ENCODE peak calls at places on chromosomes 6 and 20, in ten cellular contexts. One of them, this sample, is unnamed.

GRCh38 chr6:90347411-90347841 is 50.8 kb upstream of the BACH2 start:
- DNase-seq in IMR-90: no peak
- DNase-seq in GM12878: no peak
- DNase-seq in A549: no peak
- DNase-seq in NB4: peak; percentile 5
- DNase-seq in esophagus squamous epithelium: no peak
- DNase-seq in ovary: no peak
- DNase-seq in H54: no peak
- DNase-seq in right lobe of liver: no peak
- DNase-seq in Peyer's patch: no peak
- DNase-seq in this sample: no peak

GRCh38 chr6:17015144-17015543 is 86.7 kb upstream of the STMND1 start:
- DNase-seq in IMR-90: peak; percentile 89
- DNase-seq in GM12878: peak; percentile 13
- DNase-seq in A549: no peak
- DNase-seq in NB4: peak; percentile 10
- DNase-seq in esophagus squamous epithelium: no peak
- DNase-seq in ovary: no peak
- DNase-seq in H54: peak; percentile 33
- DNase-seq in right lobe of liver: no peak
- DNase-seq in Peyer's patch: no peak
- DNase-seq in this sample: no peak

GRCh38 chr20:48898210-48898609 is 23.3 kb upstream of the ARFGEF2 start:
- DNase-seq in IMR-90: peak; percentile 67
- DNase-seq in GM12878: no peak
- DNase-seq in A549: no peak
- DNase-seq in NB4: no peak
- DNase-seq in esophagus squamous epithelium: no peak
- DNase-seq in ovary: no peak
- DNase-seq in H54: no peak
- DNase-seq in right lobe of liver: no peak
- DNase-seq in Peyer's patch: no peak
- DNase-seq in this sample: no peak

GRCh38 chr20:568097-568864 is 24.7 kb upstream of the CSNK2A1 start:
- DNase-seq in IMR-90: no peak
- DNase-seq in GM12878: no peak
- DNase-seq in A549: no peak
- DNase-seq in NB4: no peak
- DNase-seq in esophagus squamous epithelium: no peak
- DNase-seq in ovary: no peak
- DNase-seq in H54: no peak
- DNase-seq in right lobe of liver: no peak
- DNase-seq in Peyer's patch: peak; percentile 27
- DNase-seq in this sample: no peak

GRCh38 chr6:166005846-166006592 is 161.6 kb downstream of the TBXT start:
- DNase-seq in IMR-90: peak; percentile 94
- DNase-seq in GM12878: no peak
- DNase-seq in A549: peak; percentile 67
- DNase-seq in NB4: no peak
- DNase-seq in esophagus squamous epithelium: no peak
- DNase-seq in ovary: peak; percentile 93
- DNase-seq in H54: no peak
- DNase-seq in right lobe of liver: no peak
- DNase-seq in Peyer's patch: peak; percentile 60
- DNase-seq in this sample: no peak

GRCh38 chr6:162922816-162923215 is 195.0 kb downstream of the PACRG start:
- DNase-seq in IMR-90: no peak
- DNase-seq in GM12878: no peak
- DNase-seq in A549: no peak
- DNase-seq in NB4: no peak
- DNase-seq in esophagus squamous epithelium: no peak
- DNase-seq in ovary: no peak
- DNase-seq in H54: no peak
- DNase-seq in right lobe of liver: no peak
- DNase-seq in Peyer's patch: no peak
- DNase-seq in this sample: no peak

GRCh38 chr20:36132802-36133211 is 21.7 kb upstream of the EPB41L1 start:
- DNase-seq in IMR-90: no peak
- DNase-seq in GM12878: no peak
- DNase-seq in A549: no peak
- DNase-seq in NB4: no peak
- DNase-seq in esophagus squamous epithelium: no peak
- DNase-seq in ovary: no peak
- DNase-seq in H54: no peak
- DNase-seq in right lobe of liver: no peak
- DNase-seq in Peyer's patch: no peak
- DNase-seq in this sample: no peak

GRCh38 chr6:29737707-29738630 is 14.7 kb downstream of the HLA-F start:
- DNase-seq in IMR-90: peak; percentile 66
- DNase-seq in GM12878: no peak
- DNase-seq in A549: no peak
- DNase-seq in NB4: peak; percentile 60
- DNase-seq in esophagus squamous epithelium: no peak
- DNase-seq in ovary: peak; percentile 53
- DNase-seq in H54: no peak
- DNase-seq in right lobe of liver: peak; percentile 75
- DNase-seq in Peyer's patch: peak; percentile 87
- DNase-seq in this sample: peak; percentile 74

GRCh38 chr20:38128691-38129090 is 36.4 kb downstream of the TGM2 start:
- DNase-seq in IMR-90: no peak
- DNase-seq in GM12878: no peak
- DNase-seq in A549: no peak
- DNase-seq in NB4: no peak
- DNase-seq in esophagus squamous epithelium: no peak
- DNase-seq in ovary: no peak
- DNase-seq in H54: no peak
- DNase-seq in right lobe of liver: no peak
- DNase-seq in Peyer's patch: peak; percentile 42
- DNase-seq in this sample: no peak

GRCh38 chr20:38131588-38132121 is 33.4 kb downstream of the TGM2 start:
- DNase-seq in IMR-90: no peak
- DNase-seq in GM12878: no peak
- DNase-seq in A549: no peak
- DNase-seq in NB4: peak; percentile 24
- DNase-seq in esophagus squamous epithelium: no peak
- DNase-seq in ovary: no peak
- DNase-seq in H54: no peak
- DNase-seq in right lobe of liver: no peak
- DNase-seq in Peyer's patch: no peak
- DNase-seq in this sample: no peak

GRCh38 chr20:38130687-38131587 is 34.1 kb downstream of the TGM2 start:
- DNase-seq in IMR-90: no peak
- DNase-seq in GM12878: no peak
- DNase-seq in A549: no peak
- DNase-seq in NB4: no peak
- DNase-seq in esophagus squamous epithelium: no peak
- DNase-seq in ovary: no peak
- DNase-seq in H54: no peak
- DNase-seq in right lobe of liver: no peak
- DNase-seq in Peyer's patch: no peak
- DNase-seq in this sample: no peak

GRCh38 chr20:38129248-38129865 is 35.7 kb downstream of the TGM2 start:
- DNase-seq in IMR-90: no peak
- DNase-seq in GM12878: no peak
- DNase-seq in A549: no peak
- DNase-seq in NB4: no peak
- DNase-seq in esophagus squamous epithelium: no peak
- DNase-seq in ovary: no peak
- DNase-seq in H54: no peak
- DNase-seq in right lobe of liver: no peak
- DNase-seq in Peyer's patch: peak; percentile 34
- DNase-seq in this sample: no peak

GRCh38 chr20:38129893-38130609 is 35.0 kb downstream of the TGM2 start:
- DNase-seq in IMR-90: no peak
- DNase-seq in GM12878: no peak
- DNase-seq in A549: no peak
- DNase-seq in NB4: no peak
- DNase-seq in esophagus squamous epithelium: no peak
- DNase-seq in ovary: no peak
- DNase-seq in H54: no peak
- DNase-seq in right lobe of liver: no peak
- DNase-seq in Peyer's patch: peak; percentile 18
- DNase-seq in this sample: no peak
- TF ChIP-seq POLR2A in IMR-90: no peak
- TF ChIP-seq POLR2A in GM12878: no peak
- TF ChIP-seq POLR2A in A549: no peak
- TF ChIP-seq POLR2A in NB4: no peak
- TF ChIP-seq POLR2A in esophagus squamous epithelium: no peak
- TF ChIP-seq POLR2A in ovary: no peak
- TF ChIP-seq POLR2A in H54: no peak
- TF ChIP-seq POLR2A in right lobe of liver: peak; percentile 1
- TF ChIP-seq POLR2A in Peyer's patch: no peak
- TF ChIP-seq POLR2A in this sample: no peak

GRCh38 chr6:4265740-4266139 is 130.4 kb upstream of the ECI2 start:
- DNase-seq in IMR-90: no peak
- DNase-seq in GM12878: no peak
- DNase-seq in A549: no peak
- DNase-seq in NB4: no peak
- DNase-seq in esophagus squamous epithelium: no peak
- DNase-seq in ovary: no peak
- DNase-seq in H54: no peak
- DNase-seq in right lobe of liver: no peak
- DNase-seq in Peyer's patch: no peak
- DNase-seq in this sample: no peak

GRCh38 chr6:4270799-4271198 is 135.4 kb upstream of the ECI2 start:
- DNase-seq in IMR-90: peak; percentile 68
- DNase-seq in GM12878: no peak
- DNase-seq in A549: no peak
- DNase-seq in NB4: no peak
- DNase-seq in esophagus squamous epithelium: no peak
- DNase-seq in ovary: no peak
- DNase-seq in H54: no peak
- DNase-seq in right lobe of liver: no peak
- DNase-seq in Peyer's patch: no peak
- DNase-seq in this sample: no peak

GRCh38 chr6:4271761-4272505 is 136.6 kb upstream of the ECI2 start:
- DNase-seq in IMR-90: no peak
- DNase-seq in GM12878: no peak
- DNase-seq in A549: no peak
- DNase-seq in NB4: no peak
- DNase-seq in esophagus squamous epithelium: no peak
- DNase-seq in ovary: no peak
- DNase-seq in H54: no peak
- DNase-seq in right lobe of liver: no peak
- DNase-seq in Peyer's patch: no peak
- DNase-seq in this sample: no peak

GRCh38 chr6:4270001-4270400 is 134.6 kb upstream of the ECI2 start:
- DNase-seq in IMR-90: no peak
- DNase-seq in GM12878: no peak
- DNase-seq in A549: no peak
- DNase-seq in NB4: no peak
- DNase-seq in esophagus squamous epithelium: no peak
- DNase-seq in ovary: no peak
- DNase-seq in H54: no peak
- DNase-seq in right lobe of liver: no peak
- DNase-seq in Peyer's patch: no peak
- DNase-seq in this sample: no peak

GRCh38 chr6:4268171-4268570 is 132.8 kb upstream of the ECI2 start:
- DNase-seq in IMR-90: no peak
- DNase-seq in GM12878: no peak
- DNase-seq in A549: no peak
- DNase-seq in NB4: no peak
- DNase-seq in esophagus squamous epithelium: no peak
- DNase-seq in ovary: no peak
- DNase-seq in H54: no peak
- DNase-seq in right lobe of liver: no peak
- DNase-seq in Peyer's patch: no peak
- DNase-seq in this sample: no peak
- TF ChIP-seq POLR2A in IMR-90: no peak
- TF ChIP-seq POLR2A in GM12878: no peak
- TF ChIP-seq POLR2A in A549: no peak
- TF ChIP-seq POLR2A in NB4: no peak
- TF ChIP-seq POLR2A in esophagus squamous epithelium: no peak
- TF ChIP-seq POLR2A in ovary: no peak
- TF ChIP-seq POLR2A in H54: no peak
- TF ChIP-seq POLR2A in right lobe of liver: no peak
- TF ChIP-seq POLR2A in Peyer's patch: no peak
- TF ChIP-seq POLR2A in this sample: no peak

DNA sequence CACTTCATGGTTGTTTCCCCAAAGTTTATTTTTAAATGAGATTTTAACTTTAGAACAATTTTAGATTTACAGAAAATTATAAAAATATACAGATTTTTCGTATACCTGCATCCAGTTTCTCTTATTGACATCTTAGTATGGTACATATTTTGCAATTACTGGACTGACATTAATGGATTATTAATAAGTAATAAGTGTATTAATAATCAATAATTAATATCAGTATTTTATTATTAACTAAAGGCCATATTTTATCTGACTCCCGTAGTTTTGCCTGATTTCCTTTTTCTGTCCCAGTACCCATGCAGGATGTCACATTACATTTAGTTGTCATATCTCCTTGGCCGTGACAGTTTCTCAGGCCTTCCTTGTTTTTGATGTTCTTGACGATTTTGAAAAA is 307.0 kb downstream of the C6orf118 start:
- DNase-seq in IMR-90: no peak
- DNase-seq in GM12878: no peak
- DNase-seq in A549: no peak
- DNase-seq in NB4: no peak
- DNase-seq in esophagus squamous epithelium: no peak
- DNase-seq in ovary: no peak
- DNase-seq in H54: no peak
- DNase-seq in right lobe of liver: no peak
- DNase-seq in Peyer's patch: no peak
- DNase-seq in this sample: no peak
- TF ChIP-seq POLR2A in IMR-90: no peak
- TF ChIP-seq POLR2A in GM12878: no peak
- TF ChIP-seq POLR2A in A549: no peak
- TF ChIP-seq POLR2A in NB4: no peak
- TF ChIP-seq POLR2A in esophagus squamous epithelium: no peak
- TF ChIP-seq POLR2A in ovary: no peak
- TF ChIP-seq POLR2A in H54: no peak
- TF ChIP-seq POLR2A in right lobe of liver: no peak
- TF ChIP-seq POLR2A in Peyer's patch: no peak
- TF ChIP-seq POLR2A in this sample: no peak

GRCh38 chr6:24796616-24797290 is 2.0 kb downstream of the ARMH2 start:
- DNase-seq in IMR-90: no peak
- DNase-seq in GM12878: no peak
- DNase-seq in A549: no peak
- DNase-seq in NB4: no peak
- DNase-seq in esophagus squamous epithelium: no peak
- DNase-seq in ovary: no peak
- DNase-seq in H54: no peak
- DNase-seq in right lobe of liver: no peak
- DNase-seq in Peyer's patch: no peak
- DNase-seq in this sample: no peak

GRCh38 chr6:24797596-24798216 is 1.0 kb downstream of the ARMH2 start:
- DNase-seq in IMR-90: no peak
- DNase-seq in GM12878: no peak
- DNase-seq in A549: no peak
- DNase-seq in NB4: no peak
- DNase-seq in esophagus squamous epithelium: no peak
- DNase-seq in ovary: no peak
- DNase-seq in H54: no peak
- DNase-seq in right lobe of liver: no peak
- DNase-seq in Peyer's patch: no peak
- DNase-seq in this sample: no peak

GRCh38 chr6:24799541-24799915 is 811 bp upstream of the ARMH2 start:
- DNase-seq in IMR-90: no peak
- DNase-seq in GM12878: no peak
- DNase-seq in A549: no peak
- DNase-seq in NB4: no peak
- DNase-seq in esophagus squamous epithelium: no peak
- DNase-seq in ovary: no peak
- DNase-seq in H54: no peak
- DNase-seq in right lobe of liver: no peak
- DNase-seq in Peyer's patch: no peak
- DNase-seq in this sample: no peak

GRCh38 chr6:24802271-24803059 is 3.7 kb upstream of the ARMH2 start:
- DNase-seq in IMR-90: peak; percentile 48
- DNase-seq in GM12878: no peak
- DNase-seq in A549: no peak
- DNase-seq in NB4: no peak
- DNase-seq in esophagus squamous epithelium: no peak
- DNase-seq in ovary: no peak
- DNase-seq in H54: no peak
- DNase-seq in right lobe of liver: no peak
- DNase-seq in Peyer's patch: no peak
- DNase-seq in this sample: no peak

GRCh38 chr6:24798740-24799540 is at the start of gene ARMH2:
- DNase-seq in IMR-90: peak; percentile 45
- DNase-seq in GM12878: no peak
- DNase-seq in A549: no peak
- DNase-seq in NB4: no peak
- DNase-seq in esophagus squamous epithelium: no peak
- DNase-seq in ovary: no peak
- DNase-seq in H54: no peak
- DNase-seq in right lobe of liver: no peak
- DNase-seq in Peyer's patch: no peak
- DNase-seq in this sample: no peak
- TF ChIP-seq POLR2A in IMR-90: no peak
- TF ChIP-seq POLR2A in GM12878: no peak
- TF ChIP-seq POLR2A in A549: no peak
- TF ChIP-seq POLR2A in NB4: no peak
- TF ChIP-seq POLR2A in esophagus squamous epithelium: no peak
- TF ChIP-seq POLR2A in ovary: no peak
- TF ChIP-seq POLR2A in H54: no peak
- TF ChIP-seq POLR2A in right lobe of liver: no peak
- TF ChIP-seq POLR2A in Peyer's patch: no peak
- TF ChIP-seq POLR2A in this sample: no peak